ENCODE peak calls at places on chromosomes 5 and 9, in nine cellular contexts. H is adipocyte; M is tibial artery; L is right atrium auricular region; I is CD8-positive, alpha-beta memory T cell; G is aorta; P is heart right ventricle; V is naive thymus-derived CD4-positive, alpha-beta T cell; F is thyroid gland. R is an unnamed sample. For H3K9me3, H3K27me3 and H3K36me3, the result is how much of the 10 kb centered on the place peaks cover.

GRCh38 chr5:172282277-172283019 is 1.1 kb downstream of the UBTD2 start:
- DNase-seq in H (peak), M (no peak), L (no peak), I (no peak), G (no peak), P (no peak), V (no peak), F (no peak), R (no peak)

GRCh38 chr5:439636-440035 is 3.3 kb upstream of the EXOC3 start:
- DNase-seq in H (no peak), M (peak), L (no peak), I (no peak), G (peak), P (no peak), V (no peak), F (no peak), R (no peak)

GRCh38 chr9:127555830-127556820 is 56.0 kb upstream of the STXBP1 start:
- DNase-seq in H (peak), M (peak), L (peak), I (peak), G (peak), P (peak), V (no peak), F (peak), R (peak)

GRCh38 chr5:127028822-127029457 is 1.4 kb downstream of the MARCHF3 start:
- DNase-seq in H (no peak), M (peak), L (no peak), I (no peak), G (peak), P (no peak), V (peak), F (no peak), R (peak)

GRCh38 chr5:140833993-140834392 is at the start of gene PCDHA7:
- DNase-seq in H (peak), M (no peak), L (no peak), I (no peak), G (no peak), P (no peak), V (no peak), F (no peak), R (no peak)

GRCh38 chr5:95081500-95082355 is 203.2 kb downstream of the MCTP1 start:
- DNase-seq in H (peak), M (peak), L (no peak), I (no peak), G (peak), P (peak), V (no peak), F (no peak), R (peak)

GRCh38 chr5:55817030-55817429 is 34.1 kb upstream of the IL31RA start:
- DNase-seq in H (peak), M (no peak), L (no peak), I (no peak), G (no peak), P (no peak), V (no peak), F (no peak), R (no peak)

GRCh38 chr9:126673689-126674364 is 60.1 kb downstream of the LMX1B start:
- DNase-seq in H (no peak), M (no peak), L (no peak), I (no peak), G (no peak), P (no peak), V (no peak), F (no peak), R (no peak)

GRCh38 chr5:145775893-145776444 is 59.2 kb downstream of the PRELID2 start:
- DNase-seq in H (peak), M (peak), L (peak), I (no peak), G (no peak), P (no peak), V (no peak), F (no peak), R (no peak)

GRCh38 chr9:98796364-98797101 is at the start of gene ANKS6:
- DNase-seq in H (peak), M (peak), L (peak), I (peak), G (peak), P (peak), V (peak), F (peak), R (peak)

GRCh38 chr5:54844905-54845566 is 140.4 kb downstream of the ESM1 start:
- DNase-seq in H (peak), M (no peak), L (no peak), I (no peak), G (no peak), P (no peak), V (no peak), F (no peak), R (no peak)

GRCh38 chr5:134435525-134435924 is 23.8 kb upstream of the CDKN2AIPNL start:
- DNase-seq in H (peak), M (no peak), L (no peak), I (no peak), G (no peak), P (no peak), V (no peak), F (no peak), R (no peak)

GRCh38 chr5:142245776-142246175 is 79.0 kb downstream of the SPRY4 start:
- DNase-seq in H (no peak), M (no peak), L (no peak), I (no peak), G (no peak), P (no peak), V (no peak), F (no peak), R (no peak)

GRCh38 chr5:375336-375920 is 53.9 kb downstream of the AHRR start:
- DNase-seq in H (no peak), M (no peak), L (peak), I (no peak), G (peak), P (peak), V (no peak), F (no peak), R (no peak)

GRCh38 chr9:30622551-30622950 is 1761.9 kb upstream of the ACO1 start:
- DNase-seq in H (no peak), M (no peak), L (no peak), I (no peak), G (no peak), P (no peak), V (no peak), F (no peak), R (no peak)

GRCh38 chr9:132651259-132651658 is 18.5 kb downstream of the DDX31 start:
- DNase-seq in H (peak), M (no peak), L (no peak), I (no peak), G (no peak), P (no peak), V (no peak), F (peak), R (no peak)

GRCh38 chr9:16337322-16338029 is 533.0 kb downstream of the BNC2 start:
- DNase-seq in H (peak), M (no peak), L (no peak), I (no peak), G (no peak), P (no peak), V (no peak), F (no peak), R (no peak)

GRCh38 chr9:1231998-1232919 is 182.1 kb downstream of the DMRT2 start:
- DNase-seq in H (peak), M (peak), L (peak), I (no peak), G (peak), P (peak), V (no peak), F (peak), R (peak)

GRCh38 chr5:107563957-107564544 is 106.7 kb downstream of the EFNA5 start:
- DNase-seq in H (peak), M (no peak), L (no peak), I (no peak), G (no peak), P (no peak), V (no peak), F (no peak), R (no peak)

GRCh38 chr5:42840842-42841574 is 29.3 kb upstream of the SELENOP start:
- DNase-seq in H (peak), M (no peak), L (no peak), I (no peak), G (no peak), P (no peak), V (no peak), F (no peak), R (no peak)

GRCh38 chr9:87445646-87446045 is 52.0 kb upstream of the DAPK1 start:
- DNase-seq in H (peak), M (peak), L (peak), I (no peak), G (peak), P (peak), V (no peak), F (no peak), R (peak)

GRCh38 chr5:146206257-146206656 is 2.9 kb downstream of the RBM27 start:
- DNase-seq in H (no peak), M (no peak), L (no peak), I (no peak), G (no peak), P (no peak), V (no peak), F (no peak), R (no peak)

GRCh38 chr9:6869081-6869948 is 111.5 kb downstream of the KDM4C start:
- DNase-seq in H (peak), M (no peak), L (no peak), I (no peak), G (no peak), P (no peak), V (no peak), F (no peak), R (no peak)

DNA sequence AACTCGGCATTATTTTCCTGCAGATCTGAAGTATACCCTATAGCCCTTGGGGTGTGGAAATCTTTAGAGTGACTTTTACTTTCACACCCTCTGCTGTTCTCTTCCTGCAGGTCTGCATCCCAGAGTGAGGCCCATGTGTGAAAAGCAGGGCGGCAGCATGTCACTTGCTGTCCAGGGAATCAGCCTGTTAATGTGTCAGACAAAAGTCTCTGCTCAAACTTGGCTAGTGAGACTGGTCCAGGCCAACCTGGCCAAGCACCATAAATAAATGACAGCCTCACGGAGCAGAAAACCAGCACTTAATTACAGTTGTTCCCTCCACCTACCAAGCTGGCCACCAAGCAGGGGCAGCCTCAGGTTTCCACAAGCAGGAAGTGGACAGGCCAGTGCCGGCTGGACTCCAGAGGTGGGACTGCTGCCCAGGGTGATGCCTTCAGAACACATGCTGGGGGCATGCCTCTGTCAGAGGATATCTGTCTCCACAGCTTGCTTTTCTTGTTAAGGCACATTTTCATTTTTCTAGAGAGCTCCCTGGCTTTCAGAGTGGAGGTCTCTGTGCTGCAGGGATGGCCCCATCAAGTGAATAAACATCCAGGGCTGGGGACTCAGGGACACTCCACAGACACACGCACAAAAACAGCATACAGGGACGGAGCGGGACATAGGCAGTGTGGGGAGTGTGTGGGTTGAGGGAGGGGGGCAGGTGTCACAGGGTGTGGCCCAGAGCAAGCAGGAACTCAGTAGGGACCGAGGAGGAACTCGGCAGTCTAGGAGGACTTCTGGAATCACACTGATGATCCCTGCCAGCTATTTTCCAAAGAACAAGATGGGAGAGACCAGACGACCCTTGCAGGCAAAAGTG is 243.8 kb upstream of the IRX1 start:
- DNase-seq in H (no peak), M (no peak), L (peak), I (no peak), G (no peak), P (no peak), V (no peak), F (no peak), R (no peak)
- H3K9me3 ChIP-seq in H (under half), M (under half), L (under half), I (under half), G (under half), P (under half), V (under half), F (under half), R (under half)

DNA sequence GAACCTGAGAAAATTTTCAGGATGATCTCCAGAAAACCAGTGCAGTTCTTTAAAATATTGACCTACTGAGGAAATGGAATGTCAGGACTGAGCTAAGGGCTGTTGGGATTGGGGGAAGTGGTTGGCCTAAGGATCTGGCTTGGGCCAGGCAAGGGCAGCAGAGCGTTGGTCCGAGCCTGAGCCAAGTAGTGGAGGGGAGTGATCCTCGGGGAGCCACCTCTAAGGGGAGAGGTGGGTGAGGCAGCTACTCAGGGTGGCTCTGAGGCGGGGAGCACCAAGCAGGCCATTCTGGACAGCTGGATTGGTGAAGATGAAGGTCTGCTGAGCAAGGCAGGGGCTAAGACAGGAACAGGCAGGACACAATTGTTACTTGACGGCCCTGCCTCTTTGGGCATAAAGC is 11.5 kb downstream of the CAMK4 start:
- DNase-seq in H (no peak), M (no peak), L (no peak), I (no peak), G (no peak), P (no peak), V (no peak), F (no peak), R (no peak)
- H3K27me3 ChIP-seq in H (under half), M (under half), L (under half), I (under half), G (under half), P (under half), V (under half), F (under half), R (under half)

DNA sequence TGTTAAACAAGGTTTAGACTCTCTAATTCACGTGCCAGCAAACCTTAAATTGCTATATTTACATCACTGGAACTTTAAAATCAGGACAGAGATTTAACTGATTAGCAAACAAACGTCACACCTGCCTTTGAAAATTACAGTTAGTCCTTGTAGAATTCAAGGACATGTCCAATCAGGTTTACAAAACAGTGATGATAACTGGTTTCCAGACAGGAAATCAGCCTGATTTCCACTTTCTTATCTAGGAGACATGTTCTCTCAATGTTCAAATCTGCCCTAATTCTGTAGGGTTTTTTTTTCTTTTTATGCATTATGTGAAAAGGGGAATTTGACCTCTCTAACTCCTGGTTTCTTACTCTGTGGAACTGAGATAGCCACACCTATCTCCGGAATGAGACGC is 26.4 kb downstream of the SPINK5 start:
- DNase-seq in H (no peak), M (no peak), L (no peak), I (no peak), G (no peak), P (no peak), V (no peak), F (no peak), R (no peak)
- H3K36me3 ChIP-seq in H (under half), M (under half), L (under half), I (under half), G (under half), P (under half), V (under half), F (under half), R (under half)

DNA sequence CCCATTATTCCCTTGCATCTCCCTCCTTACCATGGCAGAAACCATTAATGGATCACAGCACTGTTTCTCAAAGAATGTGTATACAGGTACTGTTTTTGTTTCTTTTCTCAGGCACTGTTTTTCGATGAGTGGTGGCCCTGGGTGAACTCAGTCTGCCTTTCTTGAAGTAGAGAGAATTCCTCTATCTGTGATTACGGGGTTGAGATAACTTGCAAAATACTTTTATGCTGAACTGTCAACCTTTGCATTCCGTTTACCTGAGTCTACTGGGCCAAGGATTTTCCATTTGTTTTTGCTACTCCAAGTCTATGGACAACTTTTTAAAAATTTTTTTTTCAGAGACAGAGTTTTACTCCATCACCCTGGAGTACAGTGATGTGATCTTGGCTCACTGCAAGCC is 82.7 kb upstream of the CLINT1 start:
- DNase-seq in H (no peak), M (no peak), L (no peak), I (no peak), G (no peak), P (no peak), V (no peak), F (no peak), R (no peak)
- H3K9me3 ChIP-seq in H (under half), M (under half), L (under half), I (under half), G (under half), P (under half), V (under half), F (under half), R (under half)

GRCh38 chr5:135545115-135545514 is 9.4 kb upstream of the NEUROG1 start:
- DNase-seq in H (no peak), M (no peak), L (no peak), I (no peak), G (no peak), P (no peak), V (no peak), F (no peak), R (no peak)
- H3K27me3 ChIP-seq in H (half or more), M (half or more), L (under half), I (under half), G (under half), P (under half), V (under half), F (under half), R (half or more)

GRCh38 chr5:96883871-96884270 is 7.6 kb downstream of the ERAP2 start:
- DNase-seq in H (no peak), M (no peak), L (no peak), I (no peak), G (no peak), P (no peak), V (no peak), F (no peak), R (no peak)
- H3K36me3 ChIP-seq in H (under half), M (under half), L (under half), I (under half), G (under half), P (half or more), V (under half), F (under half), R (under half)